ENCODE peak calls at places on chromosomes 11 and 22, in five cellular contexts. N, L, Y, M and F are unnamed samples.

GRCh38 chr22:48575567-48576332 is 1251.9 kb downstream of the BRD1 start:
- DNase-seq in N (no peak), L (no peak), Y (no peak), M (no peak), F (no peak)

GRCh38 chr22:19376971-19377370 is 54.6 kb downstream of the HIRA start:
- DNase-seq in N (no peak), L (no peak), Y (no peak), M (no peak), F (no peak)

GRCh38 chr11:72750086-72750485 is 2.1 kb downstream of the ARAP1 start:
- DNase-seq in N (no peak), L (no peak), Y (no peak), M (no peak), F (no peak)

GRCh38 chr11:35206616-35207015 is 67.6 kb downstream of the CD44 start:
- DNase-seq in N (no peak), L (no peak), Y (no peak), M (no peak), F (no peak)

GRCh38 chr22:31631381-31631780 is 30.6 kb downstream of the PISD start:
- DNase-seq in N (no peak), L (no peak), Y (no peak), M (no peak), F (no peak)

GRCh38 chr11:128424271-128424709 is 163.1 kb downstream of the ETS1 start:
- DNase-seq in N (no peak), L (no peak), Y (no peak), M (peak), F (no peak)

GRCh38 chr22:42719656-42720262 is 911 bp downstream of the A4GALT start:
- DNase-seq in N (no peak), L (peak), Y (no peak), M (no peak), F (no peak)

GRCh38 chr11:120339394-120339890 is 3.2 kb downstream of the ARHGEF12 start:
- DNase-seq in N (no peak), L (no peak), Y (no peak), M (peak), F (peak)

GRCh38 chr22:27876684-27877083 is 42.4 kb downstream of the PITPNB start:
- DNase-seq in N (no peak), L (no peak), Y (no peak), M (no peak), F (no peak)

GRCh38 chr11:129251067-129251466 is 58.9 kb upstream of the ARHGAP32 start:
- DNase-seq in N (no peak), L (no peak), Y (no peak), M (no peak), F (no peak)

GRCh38 chr11:88704505-88704904 is 361.3 kb downstream of the GRM5 start:
- DNase-seq in N (no peak), L (no peak), Y (no peak), M (peak), F (no peak)

GRCh38 chr22:23178512-23179254 is 1.6 kb upstream of the BCR start:
- DNase-seq in N (peak), L (peak), Y (peak), M (peak), F (peak)

GRCh38 chr11:15258433-15259350 is 144.0 kb downstream of the INSC start:
- DNase-seq in N (no peak), L (no peak), Y (peak), M (peak), F (no peak)

GRCh38 chr11:119560961-119561360 is 138.0 kb upstream of the THY1 start:
- DNase-seq in N (no peak), L (no peak), Y (no peak), M (no peak), F (no peak)

GRCh38 chr11:130139401-130139800 is 20.2 kb upstream of the ST14 start:
- DNase-seq in N (no peak), L (no peak), Y (no peak), M (no peak), F (no peak)

GRCh38 chr11:44773351-44773965 is 46.7 kb downstream of the TSPAN18 start:
- DNase-seq in N (no peak), L (no peak), Y (no peak), M (no peak), F (no peak)

GRCh38 chr11:18365736-18366135 is 28.6 kb upstream of the LDHA start:
- DNase-seq in N (no peak), L (no peak), Y (no peak), M (no peak), F (no peak)

GRCh38 chr11:120013325-120014250 is 124.3 kb downstream of the TRIM29 start:
- DNase-seq in N (no peak), L (peak), Y (peak), M (peak), F (peak)

GRCh38 chr11:19511413-19512183 is 201.0 kb upstream of the NAV2 start:
- DNase-seq in N (no peak), L (no peak), Y (no peak), M (no peak), F (no peak)

GRCh38 chr11:12110714-12111481 is 508 bp downstream of the MICAL2 start:
- DNase-seq in N (no peak), L (no peak), Y (peak), M (no peak), F (no peak)